ENCODE peak calls at places on chromosome 18, in five cellular contexts. D, J, T, S and Q are unnamed samples.

GRCh38 chr18:9453273-9453672 is 22.0 kb upstream of the RALBP1 start:
- DNase-seq in D (no peak), J (no peak), T (no peak), S (no peak), Q (no peak)

GRCh38 chr18:44098551-44099098 is 582.1 kb upstream of the SETBP1 start:
- DNase-seq in D (peak; percentile 53), J (peak; percentile 40), T (no peak), S (no peak), Q (no peak)

GRCh38 chr18:11981633-11982366 is 493 bp downstream of the IMPA2 start:
- DNase-seq in D (peak; percentile 46), J (peak; percentile 46), T (peak; percentile 75), S (peak; percentile 55), Q (peak; percentile 66)

GRCh38 chr18:74291771-74292540 is at the start of gene CYB5A:
- DNase-seq in D (peak; percentile 94), J (peak; percentile 99), T (peak; percentile 98), S (peak; percentile 99), Q (peak; percentile 96)

GRCh38 chr18:60383865-60384264 is 11.3 kb upstream of the MC4R start:
- DNase-seq in D (no peak), J (no peak), T (no peak), S (no peak), Q (no peak)

GRCh38 chr18:7870855-7871254 is 303.7 kb downstream of the PTPRM start:
- DNase-seq in D (no peak), J (no peak), T (no peak), S (no peak), Q (no peak)

GRCh38 chr18:45440246-45440645 is 175.0 kb upstream of the SLC14A2 start:
- DNase-seq in D (no peak), J (no peak), T (no peak), S (no peak), Q (no peak)

GRCh38 chr18:49898421-49898820 is 85.1 kb upstream of the ACAA2 start:
- DNase-seq in D (peak; percentile 59), J (peak; percentile 66), T (no peak), S (peak; percentile 63), Q (no peak)

GRCh38 chr18:59697236-59697932 is at the start of gene CCBE1:
- DNase-seq in D (peak; percentile 84), J (peak; percentile 89), T (peak; percentile 71), S (peak; percentile 79), Q (no peak)

GRCh38 chr18:37672001-37672400 is 106.4 kb upstream of the CELF4 start:
- DNase-seq in D (no peak), J (no peak), T (no peak), S (no peak), Q (no peak)

GRCh38 chr18:44737623-44738022 is 56.9 kb downstream of the SETBP1 start:
- DNase-seq in D (no peak), J (no peak), T (no peak), S (no peak), Q (no peak)

GRCh38 chr18:31509571-31509970 is 11.6 kb downstream of the DSG2 start:
- DNase-seq in D (no peak), J (no peak), T (no peak), S (no peak), Q (no peak)

GRCh38 chr18:34492652-34493051 is 217.4 kb upstream of the DTNA start:
- DNase-seq in D (peak; percentile 55), J (no peak), T (no peak), S (no peak), Q (no peak)

GRCh38 chr18:68234115-68234514 is 480.8 kb downstream of the TMX3 start:
- DNase-seq in D (no peak), J (no peak), T (no peak), S (no peak), Q (no peak)

GRCh38 chr18:36610716-36611115 is 218.1 kb downstream of the TPGS2 start:
- DNase-seq in D (no peak), J (no peak), T (no peak), S (no peak), Q (no peak)

GRCh38 chr18:49380812-49381211 is 79.6 kb downstream of the DYM start:
- DNase-seq in D (no peak), J (no peak), T (no peak), S (no peak), Q (no peak)

GRCh38 chr18:48529796-48530195 is 9.0 kb upstream of the CTIF start:
- DNase-seq in D (peak; percentile 39), J (no peak), T (no peak), S (no peak), Q (no peak)

GRCh38 chr18:44792456-44793080 is 111.9 kb downstream of the SETBP1 start:
- DNase-seq in D (no peak), J (peak; percentile 37), T (no peak), S (no peak), Q (no peak)

GRCh38 chr18:47184419-47185050 is 8.4 kb upstream of the IER3IP1 start:
- DNase-seq in D (no peak), J (no peak), T (peak; percentile 55), S (no peak), Q (no peak)

GRCh38 chr18:7096838-7097237 is 20.8 kb downstream of the LAMA1 start:
- DNase-seq in D (no peak), J (no peak), T (no peak), S (no peak), Q (no peak)

GRCh38 chr18:23053756-23054457 is 81.4 kb upstream of the CABLES1 start:
- DNase-seq in D (peak; percentile 57), J (peak; percentile 67), T (no peak), S (peak; percentile 19), Q (no peak)

GRCh38 chr18:66439670-66440069 is 164.2 kb downstream of the CDH19 start:
- DNase-seq in D (no peak), J (no peak), T (no peak), S (no peak), Q (peak; percentile 42)

GRCh38 chr18:35478520-35479435 is 19.0 kb downstream of the INO80C start:
- DNase-seq in D (peak; percentile 83), J (no peak), T (no peak), S (no peak), Q (peak; percentile 83)

GRCh38 chr18:23314672-23315071 is 138.4 kb upstream of the RIOK3 start:
- DNase-seq in D (no peak), J (no peak), T (no peak), S (no peak), Q (no peak)

GRCh38 chr18:75314117-75314516 is 103.5 kb downstream of the TSHZ1 start:
- DNase-seq in D (no peak), J (no peak), T (no peak), S (no peak), Q (no peak)
- TF ChIP-seq CTCF in D (peak; percentile 32), J (no peak), T (no peak), S (no peak), Q (no peak)

DNA sequence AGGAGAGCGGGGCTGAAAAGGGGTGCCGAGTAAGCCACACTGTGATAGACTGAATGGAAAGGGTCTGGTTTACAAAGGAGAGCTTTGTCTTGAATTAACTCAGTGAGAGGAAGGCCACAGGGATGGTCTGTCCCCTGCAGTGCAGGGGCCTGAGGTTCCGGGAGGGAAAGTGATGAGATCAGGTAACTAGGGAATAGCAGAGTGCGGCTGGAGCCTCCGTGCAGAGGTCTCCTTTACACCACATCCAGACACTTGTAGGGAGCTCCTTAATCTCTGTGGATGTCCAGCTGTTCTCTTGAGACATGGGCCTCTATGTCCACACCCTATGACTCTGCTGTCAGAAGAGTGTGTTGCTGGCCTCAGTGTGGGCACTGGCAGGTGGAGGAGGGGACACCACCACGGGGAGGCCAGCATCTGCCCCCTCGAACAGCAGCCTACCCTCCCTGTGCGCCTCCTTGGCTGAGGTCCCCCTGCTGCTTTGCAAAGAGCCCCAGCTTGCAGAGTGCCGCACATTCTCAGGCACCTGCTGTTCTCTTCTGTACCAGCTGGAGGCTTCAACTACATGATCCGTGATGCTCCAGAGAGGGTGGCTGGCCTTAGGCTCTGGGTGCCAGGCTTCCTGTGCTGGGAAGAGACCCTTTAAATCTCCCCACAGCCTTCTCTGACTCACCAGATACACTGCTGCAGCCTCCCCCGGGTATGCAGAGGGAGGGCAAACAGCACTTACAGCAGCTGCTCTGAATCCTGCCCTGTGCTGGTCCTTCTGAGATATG is 25.9 kb downstream of the ENOSF1 start:
- DNase-seq in D (no peak), J (no peak), T (no peak), S (no peak), Q (no peak)
- TF ChIP-seq CTCF in D (no peak), J (no peak), T (no peak), S (no peak), Q (no peak)

GRCh38 chr18:51622676-51623075 is 425.2 kb upstream of the MEX3C start:
- DNase-seq in D (no peak), J (no peak), T (no peak), S (no peak), Q (no peak)

GRCh38 chr18:51624311-51624710 is 426.8 kb upstream of the MEX3C start:
- DNase-seq in D (no peak), J (no peak), T (no peak), S (no peak), Q (no peak)

GRCh38 chr18:51623653-51624052 is 426.2 kb upstream of the MEX3C start:
- DNase-seq in D (no peak), J (no peak), T (no peak), S (no peak), Q (no peak)

GRCh38 chr18:51619283-51619682 is 421.8 kb upstream of the MEX3C start:
- DNase-seq in D (no peak), J (no peak), T (no peak), S (no peak), Q (no peak)

DNA sequence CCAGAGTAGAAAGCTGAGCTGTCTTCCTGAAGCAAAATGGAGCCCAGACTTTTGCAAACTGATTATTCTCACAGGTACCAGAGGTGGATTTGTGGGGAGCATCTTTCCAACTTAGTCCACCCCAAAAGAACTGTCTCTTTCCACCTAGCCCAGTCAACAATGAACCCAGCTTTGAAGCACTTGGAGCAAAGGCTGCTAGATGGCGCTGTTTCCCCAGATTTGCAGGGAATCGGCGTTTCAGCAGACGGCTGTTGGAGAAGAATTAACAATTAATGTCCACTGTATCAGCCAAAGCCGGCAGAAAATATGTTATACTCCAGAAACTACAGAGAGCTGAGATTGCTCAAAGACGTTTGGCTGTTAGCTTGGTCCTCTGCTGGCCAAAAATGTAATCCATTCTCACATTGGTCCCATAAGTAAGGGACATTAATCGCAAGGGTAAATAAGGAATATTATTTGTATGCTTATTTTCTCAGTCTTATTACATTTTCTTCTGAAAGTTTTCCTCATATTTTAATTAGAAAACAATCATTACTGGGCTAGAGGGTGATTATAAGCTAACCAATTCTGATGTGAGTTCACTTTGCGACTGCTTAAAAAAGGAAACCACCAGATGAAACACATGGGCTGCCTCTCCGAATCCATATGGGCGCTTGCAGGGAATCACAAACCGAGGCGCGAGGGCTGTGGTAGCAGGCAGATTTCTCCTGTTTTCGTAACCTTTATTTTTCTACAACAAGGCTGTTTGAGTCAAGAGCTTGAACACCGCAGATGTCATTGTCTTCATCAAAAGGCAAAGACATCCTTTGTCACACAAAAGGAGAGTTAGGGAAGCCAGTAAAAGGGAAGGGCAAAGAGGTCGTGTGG is 423.9 kb upstream of the MEX3C start:
- DNase-seq in D (peak; percentile 36), J (peak; percentile 75), T (peak; percentile 48), S (peak; percentile 61), Q (no peak)
- TF ChIP-seq CTCF in D (peak; percentile 58), J (peak; percentile 85), T (peak; percentile 65), S (peak; percentile 94), Q (peak; percentile 35)

GRCh38 chr18:13797157-13797611 is 26.8 kb upstream of the MC5R start:
- DNase-seq in D (peak; percentile 84), J (no peak), T (no peak), S (no peak), Q (no peak)

GRCh38 chr18:13804305-13804704 is 19.6 kb upstream of the MC5R start:
- DNase-seq in D (no peak), J (no peak), T (no peak), S (no peak), Q (no peak)

GRCh38 chr18:13799396-13799795 is 24.6 kb upstream of the MC5R start:
- DNase-seq in D (no peak), J (no peak), T (no peak), S (no peak), Q (no peak)

GRCh38 chr18:13801260-13801601 is 22.7 kb upstream of the MC5R start:
- DNase-seq in D (no peak), J (no peak), T (no peak), S (no peak), Q (no peak)

GRCh38 chr18:13800505-13801259 is 23.3 kb upstream of the MC5R start:
- DNase-seq in D (peak; percentile 85), J (peak; percentile 79), T (peak; percentile 73), S (peak; percentile 69), Q (no peak)
- TF ChIP-seq CTCF in D (peak; percentile 74), J (no peak), T (peak; percentile 44), S (peak; percentile 59), Q (no peak)